ENCODE peak calls at places on chromosomes 3 and 15, in five cellular contexts. I is GM23248, J is GM23338, H is PC-3, G is endothelial cell of umbilical vein. L is an unnamed sample. For H3K79me2 and H3K4me1, the result is how much of the 10 kb centered on the place peaks cover.

GRCh38 chr15:66862878-66863335 is 160.9 kb downstream of the SMAD6 start:
- DNase-seq in H (peak), G (peak), J (peak), I (peak), L (peak)

GRCh38 chr15:45373961-45374360 is 4.4 kb downstream of the GATM start:
- DNase-seq in G (no peak), J (no peak), H (no peak), I (no peak), L (no peak)

GRCh38 chr3:194908972-194909371 is 223.3 kb downstream of the FAM43A start:
- DNase-seq in J (no peak), I (peak), G (no peak), H (no peak), L (no peak)

GRCh38 chr3:188233320-188233719 is 79.4 kb downstream of the LPP start:
- DNase-seq in J (no peak), I (peak), G (peak), H (peak), L (peak)

GRCh38 chr3:136186330-136186729 is 9.8 kb downstream of the MSL2 start:
- DNase-seq in G (no peak), J (peak), I (peak), H (peak), L (peak)

GRCh38 chr3:74409066-74409465 is 205.4 kb downstream of the CNTN3 start:
- DNase-seq in H (no peak), G (no peak), J (no peak), I (no peak), L (peak)

GRCh38 chr15:25931846-25932245 is 68.7 kb upstream of the ATP10A start:
- DNase-seq in G (no peak), H (no peak), J (no peak), I (peak), L (no peak)

GRCh38 chr15:74614744-74615312 is 808 bp upstream of the CLK3 start:
- DNase-seq in J (peak), H (peak), I (peak), G (no peak), L (peak)

GRCh38 chr15:84847382-84847781 is 30.2 kb downstream of the ALPK3 start:
- DNase-seq in H (no peak), G (no peak), J (no peak), I (no peak), L (no peak)

GRCh38 chr3:129644836-129645235 is 38.4 kb upstream of the PLXND1 start:
- DNase-seq in H (no peak), J (peak), G (no peak), I (no peak), L (no peak)

GRCh38 chr3:108388136-108389132 is 92.1 kb downstream of the HHLA2 start:
- DNase-seq in J (no peak), I (peak), G (no peak), H (no peak), L (no peak)

GRCh38 chr3:25044762-25045161 is 383.3 kb upstream of the RARB start:
- DNase-seq in G (no peak), H (no peak), I (no peak), J (no peak), L (no peak)

GRCh38 chr3:129230311-129231019 is 18.9 kb upstream of the COPG1 start:
- DNase-seq in I (peak), G (peak), H (peak), J (no peak), L (peak)

GRCh38 chr3:185225523-185225922 is 28.3 kb downstream of the EHHADH start:
- DNase-seq in I (peak), G (no peak), H (peak), J (no peak), L (peak)

GRCh38 chr3:2024713-2025112 is 74.0 kb upstream of the CNTN4 start:
- DNase-seq in G (no peak), J (no peak), H (no peak), I (no peak), L (no peak)

GRCh38 chr3:79339846-79340245 is 428.0 kb downstream of the ROBO1 start:
- DNase-seq in J (no peak), G (no peak), I (no peak), H (no peak), L (no peak)

GRCh38 chr15:74322558-74323180 is 44.8 kb downstream of the CYP11A1 start:
- DNase-seq in J (peak), H (peak), I (peak), G (peak), L (peak)

GRCh38 chr3:170473358-170473757 is 54.7 kb downstream of the CLDN11 start:
- DNase-seq in J (no peak), G (no peak), I (no peak), H (no peak), L (no peak)

GRCh38 chr15:69412274-69412673 is 1.9 kb upstream of the KIF23 start:
- DNase-seq in G (no peak), H (no peak), J (no peak), I (no peak), L (no peak)
- H3K79me2 ChIP-seq in G (under half), H (under half), J (under half), I (half or more), L (half or more)

DNA sequence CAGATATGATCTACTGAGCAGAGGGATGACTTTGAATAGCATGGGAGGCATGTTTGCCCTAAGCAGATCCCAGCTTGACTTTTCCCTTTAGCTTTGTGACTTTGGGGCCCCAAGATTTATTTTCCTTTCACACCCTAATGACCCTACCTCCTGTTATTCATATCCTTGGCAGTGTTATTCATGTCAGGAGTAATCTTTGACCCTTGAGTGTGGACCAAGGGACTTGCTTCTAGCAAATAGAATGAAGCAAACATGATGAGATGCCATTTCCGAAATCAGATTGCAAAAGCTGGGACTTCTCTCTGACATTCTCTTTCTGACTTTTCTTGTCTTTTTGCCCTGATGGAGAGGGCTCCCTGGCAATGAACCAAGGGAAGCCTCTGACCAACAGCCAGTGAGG is 415.4 kb upstream of the PROK2 start:
- DNase-seq in J (no peak), G (no peak), I (no peak), H (no peak), L (no peak)
- H3K4me1 ChIP-seq in J (under half), G (under half), I (under half), H (under half), L (under half)

GRCh38 chr3:9036327-9037112 is 73.2 kb upstream of the RAD18 start:
- DNase-seq in G (no peak), H (no peak), I (peak), J (no peak), L (no peak)
- H3K79me2 ChIP-seq in G (under half), H (under half), I (under half), J (under half), L (under half)

DNA sequence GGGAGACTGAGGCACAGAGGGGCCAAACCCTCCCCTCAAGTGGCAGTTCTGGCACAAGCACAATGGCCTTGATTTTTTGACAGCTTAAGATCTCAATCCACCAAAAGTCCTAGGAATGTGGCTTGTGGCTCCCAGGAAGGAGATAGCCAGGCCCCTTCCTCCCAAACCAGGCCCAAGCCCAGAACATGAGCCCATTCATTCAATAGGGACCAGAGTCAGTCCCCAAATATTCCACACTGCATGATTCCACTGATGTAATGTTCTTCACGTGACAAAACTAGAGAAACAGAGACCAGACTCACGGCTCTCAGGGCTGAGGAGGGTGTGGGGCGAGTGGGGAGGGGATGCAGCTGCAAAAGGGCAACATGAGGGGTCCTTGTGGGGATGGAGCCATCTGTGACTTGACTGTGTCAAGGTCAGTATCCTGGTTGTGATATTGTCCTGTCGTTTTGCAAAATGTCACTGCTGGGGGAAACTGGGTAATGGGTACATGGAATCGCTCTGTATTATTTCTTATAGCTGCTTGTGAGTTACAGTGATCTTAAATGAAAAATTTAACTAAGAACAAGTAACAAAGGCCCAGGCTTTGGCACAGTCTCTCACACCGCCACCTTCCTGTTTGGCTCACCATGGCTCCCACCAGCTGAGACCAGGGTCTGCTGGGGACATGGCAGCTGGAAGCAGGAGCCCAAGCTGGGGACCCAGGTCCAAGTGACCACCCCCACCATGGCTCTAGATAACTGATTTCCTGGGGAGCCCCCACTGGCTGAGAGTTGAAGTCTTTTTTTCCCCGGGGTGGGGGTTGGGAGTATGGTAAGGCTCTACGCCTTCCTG is 25.7 kb downstream of the ABTB1 start:
- DNase-seq in H (no peak), G (no peak), I (no peak), J (no peak), L (no peak)
- H3K4me1 ChIP-seq in H (under half), G (under half), I (under half), J (under half), L (under half)